ENCODE peak calls at places on chromosomes 1 and 21, in four cellular contexts. T, S, L and G are unnamed samples.

GRCh38 chr1:47333578-47333921 is at the start of gene CMPK1:
- DNase-seq in T (peak; percentile 89), S (peak; percentile 74), L (peak; percentile 89), G (peak; percentile 91)

GRCh38 chr1:178052650-178053461 is 41.0 kb upstream of the RASAL2 start:
- DNase-seq in T (no peak), S (no peak), L (no peak), G (peak; percentile 55)

GRCh38 chr21:26570203-26570602 is 2.9 kb downstream of the CYYR1 start:
- DNase-seq in T (no peak), S (no peak), L (no peak), G (no peak)

GRCh38 chr1:186615332-186615731 is 64.9 kb downstream of the PTGS2 start:
- DNase-seq in T (no peak), S (no peak), L (no peak), G (no peak)

GRCh38 chr1:54606096-54606989 is 17.0 kb downstream of the FAM151A start:
- DNase-seq in T (no peak), S (no peak), L (no peak), G (no peak)

GRCh38 chr1:98119793-98120192 is 199.0 kb upstream of the DPYD start:
- DNase-seq in T (no peak), S (peak; percentile 25), L (peak; percentile 12), G (peak; percentile 44)

GRCh38 chr1:84370831-84371394 is 27.4 kb upstream of the DNASE2B start:
- DNase-seq in T (peak; percentile 56), S (no peak), L (no peak), G (peak; percentile 86)

GRCh38 chr21:37712204-37712934 is 203.9 kb downstream of the KCNJ6 start:
- DNase-seq in T (peak; percentile 64), S (peak; percentile 70), L (peak; percentile 68), G (peak; percentile 85)

GRCh38 chr1:177302365-177303044 is 131.7 kb downstream of the BRINP2 start:
- DNase-seq in T (peak; percentile 41), S (no peak), L (no peak), G (no peak)

GRCh38 chr1:177223359-177223758 is 52.6 kb downstream of the BRINP2 start:
- DNase-seq in T (no peak), S (no peak), L (no peak), G (no peak)

GRCh38 chr1:7207875-7208646 is 422.8 kb downstream of the CAMTA1 start:
- DNase-seq in T (no peak), S (peak; percentile 58), L (peak; percentile 73), G (peak; percentile 60)

GRCh38 chr21:46144464-46145070 is 10.8 kb downstream of the FTCD start:
- DNase-seq in T (no peak), S (no peak), L (no peak), G (no peak)

GRCh38 chr1:18955442-18956188 is 861 bp downstream of the IFFO2 start:
- DNase-seq in T (peak; percentile 52), S (peak; percentile 31), L (peak; percentile 27), G (peak; percentile 38)

GRCh38 chr1:233442392-233442791 is 114.9 kb downstream of the MAP3K21 start:
- DNase-seq in T (no peak), S (no peak), L (no peak), G (no peak)

GRCh38 chr1:156859523-156860112 is 701 bp upstream of the INSRR start:
- DNase-seq in T (no peak), S (no peak), L (peak; percentile 21), G (peak; percentile 35)

GRCh38 chr1:85850238-85850637 is 142.0 kb upstream of the ZNHIT6 start:
- DNase-seq in T (no peak), S (peak; percentile 69), L (peak; percentile 15), G (peak; percentile 87)

GRCh38 chr1:62295921-62296451 is 23.2 kb downstream of the KANK4 start:
- DNase-seq in T (no peak), S (no peak), L (no peak), G (peak; percentile 49)

GRCh38 chr1:159790237-159790917 is 9.6 kb downstream of the DUSP23 start:
- DNase-seq in T (no peak), S (no peak), L (peak; percentile 43), G (peak; percentile 49)

GRCh38 chr21:37463083-37463780 is 96.7 kb downstream of the DYRK1A start:
- DNase-seq in T (no peak), S (peak; percentile 22), L (no peak), G (peak; percentile 70)

GRCh38 chr1:27912429-27912828 is 22.4 kb upstream of the SMPDL3B start:
- DNase-seq in T (no peak), S (no peak), L (no peak), G (no peak)

GRCh38 chr1:26279598-26280332 is at the start of gene SH3BGRL3:
- DNase-seq in T (peak; percentile 89), S (peak; percentile 85), L (peak; percentile 82), G (peak; percentile 87)
- TF ChIP-seq CTCF in T (no peak), S (peak; percentile 70), L (no peak), G (peak; percentile 49)

GRCh38 chr1:12275370-12275769 is 45.5 kb downstream of the VPS13D start:
- DNase-seq in T (peak; percentile 35), S (peak; percentile 21), L (peak; percentile 36), G (peak; percentile 41)

GRCh38 chr1:12278998-12279397 is 49.2 kb downstream of the VPS13D start:
- DNase-seq in T (no peak), S (no peak), L (no peak), G (no peak)

GRCh38 chr1:12279728-12280469 is 50.1 kb downstream of the VPS13D start:
- DNase-seq in T (no peak), S (no peak), L (no peak), G (no peak)

GRCh38 chr1:12272770-12273169 is 42.9 kb downstream of the VPS13D start:
- DNase-seq in T (no peak), S (no peak), L (no peak), G (no peak)

GRCh38 chr1:12276225-12276624 is 46.4 kb downstream of the VPS13D start:
- DNase-seq in T (no peak), S (no peak), L (no peak), G (peak; percentile 69)
- TF ChIP-seq CTCF in T (no peak), S (peak; percentile 10), L (no peak), G (peak; percentile 57)

GRCh38 chr1:176119549-176119948 is 87.5 kb downstream of the COP1 start:
- DNase-seq in T (no peak), S (no peak), L (peak; percentile 4), G (peak; percentile 25)
- TF ChIP-seq CTCF in T (no peak), S (no peak), L (peak; percentile 24), G (peak; percentile 17)

GRCh38 chr1:66446261-66447001 is 87.5 kb upstream of the SGIP1 start:
- DNase-seq in T (no peak), S (peak; percentile 64), L (peak; percentile 40), G (peak; percentile 83)

GRCh38 chr1:66445492-66446181 is 88.3 kb upstream of the SGIP1 start:
- DNase-seq in T (peak; percentile 35), S (no peak), L (no peak), G (no peak)

GRCh38 chr1:66439028-66439427 is 94.9 kb upstream of the SGIP1 start:
- DNase-seq in T (no peak), S (no peak), L (no peak), G (no peak)

GRCh38 chr1:66444438-66445265 is 89.3 kb upstream of the SGIP1 start:
- DNase-seq in T (no peak), S (no peak), L (no peak), G (no peak)

GRCh38 chr1:66443793-66444192 is 90.2 kb upstream of the SGIP1 start:
- DNase-seq in T (no peak), S (no peak), L (no peak), G (no peak)
- TF ChIP-seq CTCF in T (no peak), S (no peak), L (no peak), G (no peak)

DNA sequence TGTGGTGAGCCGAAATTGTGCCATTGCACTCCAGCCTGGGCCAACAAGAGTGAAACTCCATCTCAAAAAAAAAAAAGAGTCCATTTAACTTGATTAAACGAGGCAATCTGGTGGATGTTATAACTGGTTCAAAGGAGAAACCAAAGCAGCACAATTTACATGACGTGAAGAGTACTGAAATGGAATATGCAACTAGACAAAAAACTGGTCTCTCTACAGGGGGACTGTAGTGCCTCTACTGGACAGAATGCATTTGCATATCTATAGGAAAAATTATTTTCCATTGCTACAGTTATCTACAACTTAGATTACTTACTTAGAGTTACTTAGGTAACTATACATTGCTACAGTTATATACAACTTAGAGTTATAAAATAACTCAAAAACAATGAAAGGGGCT is 2.7 kb upstream of the CAPN2 start:
- DNase-seq in T (no peak), S (no peak), L (no peak), G (peak; percentile 61)
- TF ChIP-seq CTCF in T (no peak), S (no peak), L (no peak), G (peak; percentile 54)

GRCh38 chr1:182107218-182107617 is 45.7 kb upstream of the ZNF648 start:
- DNase-seq in T (no peak), S (peak; percentile 36), L (peak; percentile 10), G (no peak)

GRCh38 chr1:182101415-182102041 is 40.0 kb upstream of the ZNF648 start:
- DNase-seq in T (no peak), S (peak; percentile 78), L (peak; percentile 91), G (no peak)

GRCh38 chr1:182098301-182098700 is 36.8 kb upstream of the ZNF648 start:
- DNase-seq in T (no peak), S (no peak), L (no peak), G (no peak)

GRCh38 chr1:182102042-182102416 is 40.5 kb upstream of the ZNF648 start:
- DNase-seq in T (no peak), S (no peak), L (no peak), G (no peak)
- TF ChIP-seq CTCF in T (no peak), S (no peak), L (no peak), G (no peak)

DNA sequence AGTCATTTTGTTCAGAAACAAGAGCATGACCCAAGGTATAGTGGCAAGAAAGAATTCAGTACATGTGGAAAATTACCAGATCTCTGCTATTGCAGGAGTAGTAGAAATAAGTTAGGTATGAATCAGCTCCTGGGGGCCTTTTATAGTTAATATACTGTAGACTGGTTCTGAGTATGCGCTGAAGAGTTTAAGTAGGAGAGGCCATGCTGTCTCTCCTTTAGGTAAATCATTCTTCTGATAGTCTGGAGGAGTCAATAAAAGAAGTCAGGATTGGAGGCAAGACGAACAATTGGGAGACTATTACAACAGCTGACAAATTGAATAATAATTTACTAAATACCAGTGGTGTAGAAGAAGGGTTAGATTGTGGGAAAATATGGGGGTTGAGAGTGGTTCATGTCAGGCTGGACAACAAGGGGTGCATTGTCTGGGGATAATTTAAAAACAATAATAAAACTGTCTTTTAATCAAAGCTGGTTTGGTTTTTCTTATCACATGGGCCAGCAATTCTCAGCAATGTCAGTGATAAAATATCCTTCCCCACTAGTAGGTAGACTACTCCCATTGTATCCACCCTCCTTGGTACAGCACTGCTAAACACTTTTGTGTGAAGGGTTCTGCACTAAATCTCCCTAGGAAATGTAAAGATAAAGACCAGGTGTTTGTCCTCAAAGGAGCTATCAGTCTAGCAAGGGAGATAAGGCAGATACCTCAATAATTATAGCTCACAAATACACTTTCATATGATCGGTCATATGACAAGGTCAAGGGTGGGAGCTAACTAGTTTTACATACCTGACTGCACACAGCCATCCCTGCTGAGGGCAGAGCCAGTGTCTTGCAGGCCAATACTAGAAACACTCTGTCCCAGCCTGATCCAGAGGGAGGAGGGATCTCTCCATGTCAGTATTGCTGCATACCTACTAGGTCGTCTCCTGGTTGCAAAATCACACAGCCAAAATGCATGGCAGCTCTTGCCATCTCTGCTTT is 299.8 kb downstream of the VAV3 start:
- DNase-seq in T (no peak), S (no peak), L (peak; percentile 29), G (no peak)
- TF ChIP-seq CTCF in T (no peak), S (no peak), L (no peak), G (no peak)